ENCODE peak calls at places on chromosomes 11 and 22, in four cellular contexts. E is GM23248; M is naive thymus-derived CD4-positive, alpha-beta T cell; R is iPS DF 6.9. Z is an unnamed sample.

GRCh38 chr11:79314906-79315689 is 125.7 kb downstream of the TENM4 start:
- DNase-seq in E (peak; percentile 14), M (no peak), R (peak; percentile 33), Z (no peak)

GRCh38 chr11:84793318-84793717 is 833.8 kb downstream of the DLG2 start:
- DNase-seq in E (no peak), M (no peak), R (no peak), Z (no peak)

GRCh38 chr11:67179892-67180490 is 60.9 kb downstream of the KDM2A start:
- DNase-seq in R (no peak), M (no peak), E (no peak), Z (no peak)

GRCh38 chr11:78414321-78415051 is 3.1 kb downstream of the GAB2 start:
- DNase-seq in R (no peak), E (peak; percentile 66), M (no peak), Z (no peak)

GRCh38 chr11:12134239-12134590 is 23.8 kb downstream of the MICAL2 start:
- DNase-seq in E (no peak), M (no peak), R (no peak), Z (no peak)

GRCh38 chr11:3222941-3223905 is 4.6 kb upstream of the MRGPRG start:
- DNase-seq in R (no peak), M (no peak), E (no peak), Z (no peak)

GRCh38 chr11:78823588-78823987 is 248.9 kb upstream of the NARS2 start:
- DNase-seq in E (no peak), R (no peak), M (no peak), Z (no peak)

GRCh38 chr11:45155058-45155551 is 8.7 kb downstream of the PRDM11 start:
- DNase-seq in R (no peak), M (no peak), E (peak; percentile 27), Z (no peak)

GRCh38 chr22:28795071-28795693 is 5.2 kb downstream of the XBP1 start:
- DNase-seq in M (no peak), E (no peak), R (no peak), Z (no peak)

GRCh38 chr11:100785148-100785983 is 98.3 kb downstream of the ARHGAP42 start:
- DNase-seq in M (no peak), E (no peak), R (no peak), Z (no peak)

DNA sequence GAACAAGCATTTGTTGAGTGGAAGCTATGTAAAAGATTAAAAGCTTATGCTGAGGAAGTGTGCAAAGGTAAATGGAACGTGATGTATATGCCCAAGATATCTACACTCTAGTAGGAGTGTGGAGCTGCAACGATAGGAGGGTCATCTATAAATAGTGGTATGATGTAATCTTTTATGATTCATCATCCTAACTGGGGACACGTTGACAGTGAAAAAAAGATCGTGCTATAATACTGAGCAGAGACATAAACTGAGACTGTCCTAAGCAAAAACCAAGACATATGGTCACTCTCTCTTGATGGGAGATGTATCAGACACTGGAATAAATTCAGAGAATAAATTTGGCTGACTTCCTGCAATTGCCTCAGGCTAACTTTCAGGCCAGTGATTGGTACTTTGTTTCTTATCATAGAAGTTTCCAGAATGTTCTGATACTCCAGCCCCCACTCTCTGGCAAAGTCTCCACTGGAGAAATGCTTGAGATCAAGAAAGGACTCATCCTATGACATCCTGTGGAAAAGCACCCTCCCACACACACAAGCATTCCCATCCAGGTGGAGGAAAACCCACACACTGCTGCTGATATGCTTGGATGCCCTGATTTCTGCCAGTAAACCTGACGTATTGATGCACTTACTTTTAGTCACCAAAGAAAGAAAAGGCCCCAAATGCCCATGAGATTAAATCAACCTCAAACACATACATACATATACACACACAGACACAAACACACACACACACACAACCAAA is 9.0 kb upstream of the SLC5A12 start:
- DNase-seq in E (peak; percentile 58), R (no peak), M (no peak), Z (no peak)
- H3K9me3 ChIP-seq in E (no peaks in the 10 kb centered on the region), R (no peaks in the 10 kb centered on the region), M (no peaks in the 10 kb centered on the region), Z (peaks cover 2% of the 10 kb centered on the region)

DNA sequence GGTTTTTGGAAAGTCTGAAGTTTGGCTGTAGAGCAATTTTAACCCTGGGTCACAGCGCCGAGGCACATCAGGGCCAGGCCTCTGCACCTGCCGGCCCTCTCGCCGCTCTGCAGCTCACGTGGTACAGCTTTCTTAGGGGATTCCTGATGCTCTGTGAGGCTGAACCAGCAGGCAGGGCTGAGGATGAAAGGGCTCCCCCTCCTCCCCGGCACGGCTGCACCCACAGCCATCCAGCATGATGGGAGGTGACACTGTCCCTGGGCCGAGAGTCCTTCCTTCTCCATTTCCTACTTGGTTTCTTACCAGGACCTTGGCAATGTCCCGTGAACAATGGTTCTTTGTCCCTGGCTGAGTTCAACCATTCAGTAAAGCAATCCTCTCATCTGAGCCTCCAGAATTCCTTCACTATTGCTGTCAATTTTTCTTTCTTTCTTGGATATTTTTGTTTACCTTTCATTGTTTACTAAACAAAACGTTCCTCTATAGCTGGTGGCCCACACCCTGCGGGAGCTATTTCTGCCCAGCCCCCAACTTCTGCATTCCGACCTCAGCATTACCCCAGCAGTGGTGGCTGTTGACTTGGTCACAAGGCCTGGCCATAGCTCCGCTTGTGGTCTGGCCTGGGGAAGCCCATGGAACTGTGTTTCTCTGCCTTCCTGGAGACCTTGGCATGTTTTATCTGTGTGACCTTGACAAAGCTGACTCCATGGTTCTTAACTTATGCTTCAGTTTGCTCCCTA is 172.8 kb upstream of the B3GAT1 start:
- DNase-seq in E (no peak), M (no peak), R (no peak), Z (no peak)
- H3K9me3 ChIP-seq in E (no peaks in the 10 kb centered on the region), M (no peaks in the 10 kb centered on the region), R (no peaks in the 10 kb centered on the region), Z (no peaks in the 10 kb centered on the region)

DNA sequence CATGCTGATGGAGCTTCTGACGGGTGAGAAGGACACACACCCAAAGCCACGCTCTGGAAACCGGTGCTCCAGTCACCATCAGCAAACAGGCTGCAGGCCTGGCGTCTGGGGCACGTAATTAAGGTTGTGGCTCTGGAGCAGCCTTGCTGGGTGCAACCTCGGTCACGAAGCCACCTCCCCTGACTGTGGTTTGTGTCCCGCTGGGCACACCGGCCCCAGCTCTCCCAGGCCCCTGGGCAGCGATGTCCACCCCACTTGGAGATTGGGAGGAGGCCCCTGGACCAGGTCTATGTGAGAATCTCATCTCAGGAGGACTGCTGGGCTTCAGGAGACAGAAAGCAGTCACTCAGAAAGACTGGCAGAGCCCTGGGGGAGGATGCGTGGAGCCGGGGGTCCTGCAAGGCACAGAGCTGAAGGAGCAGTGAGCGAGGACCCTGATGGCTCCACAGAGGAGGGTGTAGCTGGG is 631.6 kb downstream of the BRD1 start:
- DNase-seq in M (no peak), R (no peak), E (no peak), Z (no peak)
- H3K9me3 ChIP-seq in M (no peaks in the 10 kb centered on the region), R (peaks cover 43% of the 10 kb centered on the region), E (no peaks in the 10 kb centered on the region), Z (no peaks in the 10 kb centered on the region)

GRCh38 chr11:41985799-41986198 is 526.3 kb upstream of the LRRC4C start:
- DNase-seq in R (no peak), E (no peak), M (no peak), Z (no peak)
- H3K9me3 ChIP-seq in R (no peaks in the 10 kb centered on the region), E (no peaks in the 10 kb centered on the region), M (no peaks in the 10 kb centered on the region), Z (peaks cover 2% of the 10 kb centered on the region)

DNA sequence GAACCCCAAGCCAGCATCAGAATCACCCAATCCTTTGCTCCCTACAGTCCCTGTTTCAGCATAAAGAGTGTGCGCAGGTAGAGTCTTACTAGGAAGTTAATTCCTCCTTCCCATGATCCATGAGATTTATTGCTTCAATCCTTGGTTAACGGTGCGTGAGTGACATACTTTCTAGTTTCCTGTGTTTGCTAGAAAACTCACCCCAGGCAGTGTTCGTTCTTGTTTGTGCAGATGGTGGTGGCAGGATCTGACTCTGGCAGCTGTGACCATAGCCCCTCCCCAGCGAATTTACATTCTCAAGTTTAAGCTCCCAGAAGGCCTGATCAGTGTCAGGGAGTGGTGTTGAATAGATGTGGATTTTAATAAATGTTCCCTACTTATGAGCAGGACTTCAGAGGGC is 106.7 kb upstream of the CCT8L2 start:
- DNase-seq in R (no peak), M (no peak), E (no peak), Z (no peak)
- H3K9me3 ChIP-seq in R (peaks cover 4% of the 10 kb centered on the region), M (no peaks in the 10 kb centered on the region), E (no peaks in the 10 kb centered on the region), Z (no peaks in the 10 kb centered on the region)

GRCh38 chr11:125229916-125230315 is 65.4 kb downstream of the PKNOX2 start:
- DNase-seq in M (no peak), E (no peak), R (no peak), Z (no peak)
- H3K9me3 ChIP-seq in M (no peaks in the 10 kb centered on the region), E (no peaks in the 10 kb centered on the region), R (no peaks in the 10 kb centered on the region), Z (no peaks in the 10 kb centered on the region)

GRCh38 chr11:134667505-134667904 is 255.5 kb upstream of the B3GAT1 start:
- DNase-seq in E (no peak), R (no peak), M (no peak), Z (no peak)

GRCh38 chr11:134669796-134670195 is 257.8 kb upstream of the B3GAT1 start:
- DNase-seq in E (no peak), R (no peak), M (no peak), Z (no peak)

GRCh38 chr11:134670247-134670646 is 258.2 kb upstream of the B3GAT1 start:
- DNase-seq in M (no peak), E (no peak), R (no peak), Z (no peak)

GRCh38 chr11:134668076-134668475 is 256.0 kb upstream of the B3GAT1 start:
- DNase-seq in R (no peak), E (no peak), M (no peak), Z (no peak)

DNA sequence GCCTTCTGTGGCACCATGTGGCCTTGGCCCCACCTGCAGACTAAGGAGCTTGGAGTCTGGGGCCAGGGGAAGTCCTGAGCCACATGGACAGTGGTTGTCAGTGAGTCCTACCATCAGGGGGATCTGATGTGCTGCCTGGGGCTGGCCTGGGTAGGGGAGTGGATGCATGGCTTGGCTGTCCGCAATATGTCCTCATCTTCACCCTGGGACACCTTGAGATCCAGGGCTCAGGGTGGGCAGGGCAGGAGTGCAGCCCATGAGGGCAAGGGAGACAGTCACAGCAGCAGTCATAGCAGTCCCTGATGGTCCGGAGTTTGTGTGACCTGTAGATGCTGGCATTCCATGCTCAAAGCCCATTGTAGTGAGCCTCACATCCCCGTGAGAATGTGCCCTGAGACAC is 256.8 kb upstream of the B3GAT1 start:
- DNase-seq in M (no peak), R (no peak), E (no peak), Z (no peak)
- H3K9me3 ChIP-seq in M (no peaks in the 10 kb centered on the region), R (no peaks in the 10 kb centered on the region), E (no peaks in the 10 kb centered on the region), Z (no peaks in the 10 kb centered on the region)

DNA sequence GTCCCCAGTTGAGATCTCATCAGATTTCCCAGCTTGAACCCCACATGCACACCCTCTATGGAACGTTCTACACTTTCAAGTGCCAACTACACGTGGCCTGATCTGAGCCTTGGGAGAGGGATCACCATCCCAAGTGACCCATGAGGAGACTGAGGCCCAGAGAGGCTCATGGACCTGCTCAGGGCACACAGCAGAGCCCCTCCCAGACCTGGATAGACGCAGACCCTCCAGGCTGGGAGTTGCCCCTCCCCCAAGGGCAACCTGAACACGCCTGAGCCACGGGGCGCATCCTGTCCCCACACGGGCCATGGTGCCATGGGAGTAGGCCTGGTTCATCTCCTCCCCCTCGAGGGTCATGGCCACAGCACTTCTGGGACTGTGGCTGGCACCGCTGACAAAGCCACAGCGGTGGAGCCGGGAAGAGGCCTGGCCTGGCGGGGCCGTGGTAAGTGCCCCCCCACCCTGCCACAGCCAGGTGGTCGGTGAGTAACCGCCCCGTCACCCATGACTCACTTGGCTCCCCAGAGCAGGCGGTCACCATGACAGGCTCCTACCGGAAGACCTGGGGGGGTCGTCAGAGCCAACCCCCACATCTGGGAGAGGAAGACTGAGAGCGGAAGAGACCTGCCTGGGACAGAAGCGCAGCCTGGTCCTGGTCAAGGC is 8.1 kb downstream of the WNT7B start:
- DNase-seq in E (peak; percentile 80), M (no peak), R (no peak), Z (no peak)
- H3K9me3 ChIP-seq in E (no peaks in the 10 kb centered on the region), M (no peaks in the 10 kb centered on the region), R (peaks cover 3% of the 10 kb centered on the region), Z (no peaks in the 10 kb centered on the region)